ENCODE peak calls at places on chromosomes 11 and 22, in four cellular contexts. M is transverse colon, Z is mesenchymal stem cell, C is GM13977. W is an unnamed sample.

GRCh38 chr22:20863356-20863755 is 4.5 kb downstream of the SNAP29 start:
- DNase-seq in Z (no peak), M (no peak), C (no peak), W (no peak)

GRCh38 chr11:122882809-122883681 is 486 bp downstream of the JHY start:
- DNase-seq in M (peak; percentile 74), C (peak; percentile 45), Z (peak; percentile 62), W (peak; percentile 42)

GRCh38 chr11:44744160-44744559 is 17.4 kb downstream of the TSPAN18 start:
- DNase-seq in Z (peak; percentile 41), M (no peak), C (no peak), W (no peak)

GRCh38 chr11:68942751-68943271 is 38.0 kb downstream of the MRGPRD start:
- DNase-seq in Z (no peak), M (peak; percentile 23), C (no peak), W (no peak)

GRCh38 chr11:129289350-129290040 is 86.2 kb upstream of the BARX2 start:
- DNase-seq in Z (no peak), M (no peak), C (no peak), W (no peak)

GRCh38 chr11:61145228-61146005 is 15.8 kb downstream of the VPS37C start:
- DNase-seq in M (no peak), C (no peak), Z (no peak), W (no peak)

GRCh38 chr11:132686827-132687370 is 845.4 kb downstream of the OPCML start:
- DNase-seq in M (no peak), C (no peak), Z (no peak), W (no peak)

GRCh38 chr11:35214181-35214770 is 75.3 kb downstream of the CD44 start:
- DNase-seq in C (no peak), M (no peak), Z (no peak), W (no peak)

GRCh38 chr11:103920933-103921332 is 115.5 kb upstream of the DDI1 start:
- DNase-seq in C (no peak), Z (no peak), M (no peak), W (no peak)

GRCh38 chr22:36365020-36365411 is 22.8 kb downstream of the MYH9 start:
- DNase-seq in M (peak; percentile 75), C (peak; percentile 77), Z (peak; percentile 99), W (peak; percentile 95)

GRCh38 chr22:28802595-28803087 is 2.3 kb upstream of the XBP1 start:
- DNase-seq in C (no peak), Z (no peak), M (no peak), W (no peak)